ENCODE peak calls at places on chromosomes 6 and 20, in four cellular contexts. Y, F, K and A are unnamed samples.

GRCh38 chr20:56487216-56487615 is 18.8 kb downstream of the RTF2 start:
- DNase-seq in Y (no peak), F (no peak), K (no peak), A (no peak)

GRCh38 chr6:170211404-170212025 is 79.4 kb downstream of the DLL1 start:
- DNase-seq in Y (no peak), F (no peak), K (peak; percentile 24), A (peak; percentile 49)

GRCh38 chr20:18506744-18507143 is 996 bp upstream of the SEC23B start:
- DNase-seq in Y (no peak), F (no peak), K (no peak), A (no peak)

GRCh38 chr6:152701081-152701862 is 3.6 kb downstream of the MYCT1 start:
- DNase-seq in Y (no peak), F (no peak), K (no peak), A (no peak)

GRCh38 chr20:18543932-18544331 is 23.3 kb upstream of the SMIM26 start:
- DNase-seq in Y (no peak), F (no peak), K (peak; percentile 85), A (no peak)

GRCh38 chr20:9269280-9269971 is 200.5 kb downstream of the PLCB4 start:
- DNase-seq in Y (no peak), F (no peak), K (no peak), A (no peak)

GRCh38 chr6:4370066-4370465 is 234.7 kb upstream of the ECI2 start:
- DNase-seq in Y (no peak), F (no peak), K (no peak), A (no peak)

GRCh38 chr20:57013741-57014140 is 252.7 kb downstream of the BMP7 start:
- DNase-seq in Y (no peak), F (peak; percentile 81), K (no peak), A (no peak)

GRCh38 chr6:155155787-155156447 is 107.9 kb upstream of the CLDN20 start:
- DNase-seq in Y (no peak), F (no peak), K (no peak), A (no peak)

GRCh38 chr20:1327827-1328679 is 886 bp downstream of the SDCBP2 start:
- DNase-seq in Y (peak; percentile 5), F (peak; percentile 14), K (no peak), A (peak; percentile 55)

GRCh38 chr6:134814076-134814709 is 135.7 kb downstream of the ALDH8A1 start:
- DNase-seq in Y (no peak), F (no peak), K (no peak), A (no peak)

GRCh38 chr6:29490552-29490951 is 2.8 kb upstream of the MAS1L start:
- DNase-seq in Y (no peak), F (no peak), K (no peak), A (no peak)

GRCh38 chr6:121597654-121598053 is 162.2 kb downstream of the GJA1 start:
- DNase-seq in Y (no peak), F (no peak), K (no peak), A (no peak)

GRCh38 chr6:152828431-152828830 is 77.8 kb downstream of the VIP start:
- DNase-seq in Y (no peak), F (no peak), K (no peak), A (no peak)

GRCh38 chr6:165556116-165556843 is 106.8 kb downstream of the PDE10A start:
- DNase-seq in Y (no peak), F (no peak), K (peak; percentile 55), A (no peak)

GRCh38 chr6:97654674-97655073 is 371.7 kb upstream of the MMS22L start:
- DNase-seq in Y (no peak), F (no peak), K (no peak), A (no peak)

GRCh38 chr6:113171882-113172281 is 685.3 kb upstream of the MARCKS start:
- DNase-seq in Y (no peak), F (no peak), K (no peak), A (no peak)

GRCh38 chr6:161437851-161438250 is 164.0 kb upstream of the AGPAT4 start:
- DNase-seq in Y (no peak), F (no peak), K (no peak), A (no peak)

GRCh38 chr6:114121913-114122662 is 151.1 kb upstream of the HDAC2 start:
- DNase-seq in Y (no peak), F (no peak), K (no peak), A (no peak)

GRCh38 chr6:44224154-44224977 is 971 bp downstream of the SLC29A1 start:
- DNase-seq in Y (peak; percentile 36), F (no peak), K (no peak), A (no peak)
- H3K4me1 ChIP-seq in Y (peaks cover 46% of the 10 kb centered on the region), F (peaks cover 15% of the 10 kb centered on the region), K (peaks cover 83% of the 10 kb centered on the region), A (no peaks in the 10 kb centered on the region)

DNA sequence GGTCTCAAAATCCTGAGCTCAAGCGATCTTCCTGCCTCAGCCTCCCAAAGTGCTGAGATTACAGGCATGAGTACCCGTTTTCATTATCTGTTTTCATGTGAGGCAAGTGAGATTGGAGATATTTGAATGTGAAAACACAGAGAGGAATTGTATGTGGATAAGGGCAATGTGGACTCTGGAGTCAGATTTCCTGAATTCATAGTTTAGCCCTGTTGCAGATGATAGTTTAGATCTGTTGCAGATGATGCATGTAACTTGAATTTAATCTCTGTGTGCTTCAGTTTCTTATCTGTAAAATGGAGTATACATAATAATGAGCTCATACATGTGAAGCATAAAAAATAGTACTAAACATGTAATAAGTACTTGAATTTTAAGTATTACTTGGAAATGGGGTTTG is 3.7 kb downstream of the SMPDL3A start:
- DNase-seq in Y (no peak), F (no peak), K (no peak), A (no peak)
- H3K4me1 ChIP-seq in Y (no peaks in the 10 kb centered on the region), F (peaks cover 5% of the 10 kb centered on the region), K (peaks cover 30% of the 10 kb centered on the region), A (peaks cover 20% of the 10 kb centered on the region)

GRCh38 chr6:139152088-139152891 is 17.4 kb downstream of the HECA start:
- DNase-seq in Y (no peak), F (no peak), K (no peak), A (no peak)
- H3K4me1 ChIP-seq in Y (no peaks in the 10 kb centered on the region), F (no peaks in the 10 kb centered on the region), K (peaks cover 25% of the 10 kb centered on the region), A (peaks cover 3% of the 10 kb centered on the region)

GRCh38 chr6:1267057-1267732 is 44.7 kb upstream of the FOXQ1 start:
- DNase-seq in Y (no peak), F (no peak), K (no peak), A (no peak)
- H3K4me1 ChIP-seq in Y (no peaks in the 10 kb centered on the region), F (peaks cover 4% of the 10 kb centered on the region), K (no peaks in the 10 kb centered on the region), A (no peaks in the 10 kb centered on the region)

GRCh38 chr6:50712291-50712690 is 1.0 kb upstream of the TFAP2D start:
- DNase-seq in Y (no peak), F (no peak), K (no peak), A (no peak)
- H3K4me1 ChIP-seq in Y (no peaks in the 10 kb centered on the region), F (peaks cover 8% of the 10 kb centered on the region), K (no peaks in the 10 kb centered on the region), A (no peaks in the 10 kb centered on the region)

GRCh38 chr20:50416930-50417329 is 93.3 kb upstream of the PTPN1 start:
- DNase-seq in Y (no peak), F (no peak), K (no peak), A (no peak)
- H3K4me1 ChIP-seq in Y (no peaks in the 10 kb centered on the region), F (peaks cover 2% of the 10 kb centered on the region), K (peaks cover 50% of the 10 kb centered on the region), A (peaks cover 31% of the 10 kb centered on the region)

DNA sequence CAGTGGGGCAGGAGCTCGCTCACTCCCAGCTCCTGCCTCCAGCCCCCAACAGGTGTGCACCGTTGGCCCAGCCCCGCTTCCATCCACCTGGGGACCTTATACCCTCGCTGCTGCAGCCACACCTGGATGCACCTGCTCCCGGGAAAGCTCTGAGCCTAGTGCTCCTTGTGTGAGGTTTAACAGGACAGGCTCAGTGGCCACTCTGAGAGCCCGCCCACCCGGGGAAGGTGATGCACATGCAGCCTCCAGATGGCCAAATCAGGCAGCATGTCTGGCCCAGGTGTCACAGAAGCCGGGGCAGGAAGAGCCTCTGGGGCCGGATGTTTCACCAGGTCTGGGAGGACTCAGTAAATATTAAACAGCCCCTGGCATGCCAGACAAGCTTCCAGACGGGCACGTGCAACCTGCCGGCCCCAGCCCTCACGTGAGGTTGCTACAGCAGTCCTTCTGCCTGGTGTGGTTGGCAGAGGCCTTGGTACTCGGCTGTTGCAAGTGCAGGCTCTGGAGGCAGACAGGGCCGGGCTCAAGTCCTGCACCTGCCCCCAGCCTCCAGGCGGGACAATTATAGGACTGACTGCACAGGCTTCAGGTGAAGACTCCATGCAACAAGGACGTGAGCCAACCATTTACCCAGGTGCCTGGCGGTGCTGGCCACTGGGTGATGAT is 66.9 kb downstream of the RIPOR3 start:
- DNase-seq in Y (no peak), F (no peak), K (peak; percentile 78), A (no peak)
- H3K4me1 ChIP-seq in Y (no peaks in the 10 kb centered on the region), F (no peaks in the 10 kb centered on the region), K (peaks cover 19% of the 10 kb centered on the region), A (no peaks in the 10 kb centered on the region)